ENCODE peak calls at places on chromosome 3, in six cellular contexts. V is IMR-90, X is left lung, D is sigmoid colon, H is GM12865, T is pancreas. U is an unnamed sample.

GRCh38 chr3:171753665-171754408 is 56.4 kb downstream of the PLD1 start:
- DNase-seq in T (no peak), H (peak), V (peak), X (no peak), D (no peak), U (no peak)

GRCh38 chr3:132242790-132243189 is 74.4 kb upstream of the ACP3 start:
- DNase-seq in T (no peak), H (no peak), D (no peak), X (no peak), V (no peak), U (no peak)

GRCh38 chr3:168926426-168926825 is 737.1 kb downstream of the MECOM start:
- DNase-seq in H (no peak), X (no peak), T (no peak), D (no peak), V (no peak), U (no peak)

GRCh38 chr3:61682671-61683408 is 121.5 kb downstream of the PTPRG start:
- DNase-seq in T (no peak), H (no peak), V (peak), D (no peak), X (no peak), U (no peak)

GRCh38 chr3:7144696-7145308 is 283.9 kb downstream of the GRM7 start:
- DNase-seq in H (peak), V (no peak), X (no peak), T (no peak), D (no peak), U (peak)

GRCh38 chr3:142279965-142280590 is 54.7 kb upstream of the GK5 start:
- DNase-seq in T (peak), V (peak), X (no peak), H (peak), D (peak), U (peak)

GRCh38 chr3:27681249-27681748 is 40.8 kb downstream of the EOMES start:
- DNase-seq in T (no peak), X (no peak), D (no peak), V (peak), H (peak), U (peak)

GRCh38 chr3:167740961-167741587 is 5.6 kb downstream of the SERPINI1 start:
- DNase-seq in D (no peak), T (peak), V (peak), H (peak), X (no peak), U (peak)

GRCh38 chr3:8987673-8988655 is 24.7 kb upstream of the RAD18 start:
- DNase-seq in H (peak), D (peak), X (no peak), T (peak), V (peak), U (peak)

GRCh38 chr3:127749787-127750225 is 72.5 kb downstream of the MGLL start:
- DNase-seq in V (no peak), D (no peak), T (no peak), X (no peak), H (peak), U (no peak)

GRCh38 chr3:47410801-47411646 is 30.2 kb downstream of the PTPN23 start:
- DNase-seq in T (no peak), D (peak), V (no peak), X (no peak), H (no peak), U (no peak)

GRCh38 chr3:177977381-177978158 is 558.7 kb upstream of the KCNMB2 start:
- DNase-seq in T (no peak), H (no peak), X (no peak), V (peak), D (no peak), U (no peak)

GRCh38 chr3:186331043-186331442 is 31.0 kb downstream of the DGKG start:
- DNase-seq in X (no peak), T (no peak), H (no peak), D (no peak), V (no peak), U (peak)

GRCh38 chr3:197525706-197526105 is 30.1 kb downstream of the BDH1 start:
- DNase-seq in V (peak), D (no peak), X (peak), H (no peak), T (no peak), U (no peak)

GRCh38 chr3:161081675-161082462 is 23.3 kb downstream of the B3GALNT1 start:
- DNase-seq in D (no peak), V (no peak), X (no peak), T (no peak), H (peak), U (peak)

GRCh38 chr3:13657660-13658435 is 108.9 kb downstream of the FBLN2 start:
- DNase-seq in D (no peak), V (peak), H (peak), X (no peak), T (no peak), U (peak)

GRCh38 chr3:130425484-130425883 is 80.0 kb downstream of the COL6A5 start:
- DNase-seq in H (no peak), V (no peak), D (no peak), X (no peak), T (no peak), U (no peak)

GRCh38 chr3:52245322-52246263 is at the start of gene PPM1M:
- DNase-seq in T (peak), V (peak), X (peak), D (peak), H (peak), U (peak)

GRCh38 chr3:37816271-37816670 is 45.4 kb upstream of the CTDSPL start:
- DNase-seq in V (peak), D (no peak), H (no peak), X (no peak), T (no peak), U (no peak)

GRCh38 chr3:128112406-128112968 is 11.1 kb downstream of the RUVBL1 start:
- DNase-seq in T (no peak), D (no peak), V (peak), H (peak), X (no peak), U (no peak)

GRCh38 chr3:109731639-109732473 is 394.5 kb upstream of the DPPA4 start:
- DNase-seq in V (peak), X (no peak), H (peak), D (no peak), T (peak), U (peak)

GRCh38 chr3:111588527-111588926 is 6.6 kb downstream of the ZBED2 start:
- DNase-seq in D (no peak), X (no peak), T (no peak), H (no peak), V (peak), U (no peak)

GRCh38 chr3:69385033-69385722 is 710 bp downstream of the FRMD4B start:
- DNase-seq in V (no peak), X (no peak), T (no peak), D (no peak), H (no peak), U (no peak)

GRCh38 chr3:188128905-188129304 is 25.1 kb upstream of the LPP start:
- DNase-seq in D (no peak), H (no peak), X (no peak), V (no peak), T (no peak), U (no peak)

GRCh38 chr3:33612641-33613040 is 105.4 kb downstream of the CLASP2 start:
- DNase-seq in D (no peak), V (peak), T (no peak), H (no peak), X (no peak), U (no peak)

GRCh38 chr3:294096-294495 is 97.5 kb downstream of the CHL1 start:
- DNase-seq in T (no peak), V (no peak), X (no peak), H (no peak), D (no peak), U (no peak)

GRCh38 chr3:107988464-107989156 is 102.2 kb downstream of the CD47 start:
- DNase-seq in V (peak), T (no peak), D (no peak), H (no peak), X (peak), U (no peak)

GRCh38 chr3:107884719-107885460 is 205.9 kb downstream of the CD47 start:
- DNase-seq in D (no peak), X (no peak), H (no peak), V (peak), T (no peak), U (no peak)

GRCh38 chr3:141430326-141430725 is 56.5 kb upstream of the RASA2 start:
- DNase-seq in H (no peak), V (no peak), T (no peak), D (no peak), X (no peak), U (no peak)

GRCh38 chr3:16723994-16724393 is 118.8 kb upstream of the DAZL start:
- DNase-seq in T (no peak), V (peak), X (no peak), H (peak), D (no peak), U (no peak)

GRCh38 chr3:64187065-64187959 is 38.0 kb downstream of the PRICKLE2 start:
- DNase-seq in T (peak), D (peak), X (peak), V (peak), H (no peak), U (no peak)

GRCh38 chr3:129504471-129505100 is 23.9 kb upstream of the RHO start:
- DNase-seq in X (no peak), D (no peak), H (no peak), T (no peak), V (no peak), U (no peak)

GRCh38 chr3:12679468-12679867 is 15.6 kb upstream of the RAF1 start:
- DNase-seq in T (no peak), V (peak), H (no peak), X (no peak), D (no peak), U (no peak)

GRCh38 chr3:80187981-80188380 is 420.2 kb upstream of the ROBO1 start:
- DNase-seq in X (no peak), H (no peak), D (no peak), T (no peak), V (no peak), U (no peak)

GRCh38 chr3:55408193-55408826 is 78.8 kb downstream of the WNT5A start:
- DNase-seq in D (no peak), V (peak), H (no peak), T (no peak), X (no peak), U (no peak)

GRCh38 chr3:167084566-167084965 is 295.5 kb downstream of the ZBBX start:
- DNase-seq in V (no peak), H (no peak), T (no peak), D (no peak), X (no peak), U (no peak)

GRCh38 chr3:12898980-12899755 is 57.8 kb upstream of the RPL32 start:
- DNase-seq in X (peak), V (no peak), T (no peak), D (no peak), H (no peak), U (no peak)

GRCh38 chr3:106247902-106248684 is 379.3 kb upstream of the CBLB start:
- DNase-seq in V (peak), H (peak), X (no peak), D (no peak), T (no peak), U (no peak)

GRCh38 chr3:173742491-173742890 is 344.9 kb downstream of the NLGN1 start:
- DNase-seq in X (no peak), T (no peak), D (no peak), V (no peak), H (no peak), U (no peak)

DNA sequence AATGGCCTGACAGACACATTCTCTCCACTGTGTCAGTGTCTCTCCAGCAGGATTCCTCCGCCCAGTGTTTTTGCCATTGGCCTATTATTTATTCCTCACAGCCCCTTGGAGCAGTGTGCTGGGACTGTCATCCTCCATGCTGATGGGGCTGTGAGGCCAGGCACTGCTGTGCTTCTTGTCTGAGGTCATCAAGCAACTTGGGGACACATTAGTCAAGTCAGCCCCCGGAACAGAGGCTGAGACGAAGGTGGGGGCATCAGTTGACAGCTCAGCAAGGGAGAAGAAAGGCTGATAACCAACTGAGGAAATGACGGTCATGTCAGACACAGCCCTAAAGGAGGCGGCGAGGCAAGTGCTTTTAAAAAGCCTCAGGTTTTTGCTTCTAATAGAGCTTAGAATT is 67.3 kb downstream of the XXYLT1 start:
- DNase-seq in V (no peak), T (peak), H (no peak), X (peak), D (peak), U (no peak)
- TF ChIP-seq CTCF in V (no peak), T (no peak), H (no peak), X (no peak), D (no peak), U (no peak)

GRCh38 chr3:143973352-143974021 is 1.9 kb downstream of the DIPK2A start:
- DNase-seq in H (peak), X (no peak), D (no peak), T (peak), V (peak), U (no peak)

GRCh38 chr3:143974181-143974876 is 2.7 kb downstream of the DIPK2A start:
- DNase-seq in X (no peak), V (no peak), D (no peak), H (no peak), T (no peak), U (no peak)

GRCh38 chr3:143977326-143978262 is 6.0 kb downstream of the DIPK2A start:
- DNase-seq in X (no peak), D (no peak), H (peak), T (no peak), V (peak), U (peak)

GRCh38 chr3:143974877-143975238 is 3.2 kb downstream of the DIPK2A start:
- DNase-seq in D (no peak), V (peak), X (no peak), H (no peak), T (no peak), U (no peak)

DNA sequence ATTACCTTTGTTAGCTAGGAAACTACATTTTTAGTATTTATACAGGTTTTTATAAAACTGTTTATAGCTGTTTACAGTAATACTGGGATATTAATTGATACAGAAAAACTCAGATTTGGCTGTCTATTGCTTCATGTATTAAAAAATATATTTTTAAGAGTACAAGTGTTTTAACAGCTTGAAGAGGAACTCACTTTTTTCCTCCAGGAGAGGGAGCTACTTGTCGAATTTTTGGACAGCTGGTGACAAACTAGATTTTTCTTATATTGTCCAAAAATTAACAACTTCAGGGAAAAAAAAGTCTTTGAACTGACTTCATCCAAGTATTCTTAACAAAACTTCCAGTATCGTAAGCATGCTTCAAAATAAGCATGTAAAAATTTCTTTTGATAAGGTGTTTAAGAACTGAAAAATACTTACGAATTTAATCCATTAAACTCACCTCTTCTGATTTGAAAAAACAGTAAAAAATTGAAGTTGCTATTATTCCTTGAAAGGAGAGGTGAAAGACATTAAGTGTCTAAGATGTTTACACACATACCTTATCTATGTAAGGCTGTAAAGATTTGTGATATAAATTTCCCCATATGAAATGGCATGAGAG is 4.0 kb downstream of the DIPK2A start:
- DNase-seq in H (peak), D (no peak), X (no peak), V (peak), T (no peak), U (no peak)
- TF ChIP-seq CTCF in H (peak), D (peak), X (peak), V (peak), T (peak), U (peak)

GRCh38 chr3:57597240-57597972 is at the start of gene ARF4:
- DNase-seq in H (peak), V (peak), X (peak), D (peak), T (peak), U (peak)
- TF ChIP-seq CTCF in H (peak), V (peak), X (no peak), D (no peak), T (no peak), U (peak)

GRCh38 chr3:189833266-189833665 is 202.1 kb downstream of the TP63 start:
- DNase-seq in T (no peak), X (no peak), D (no peak), V (no peak), H (no peak), U (no peak)

GRCh38 chr3:189833996-189834395 is 202.8 kb downstream of the TP63 start:
- DNase-seq in V (no peak), T (no peak), H (no peak), D (no peak), X (no peak), U (no peak)

GRCh38 chr3:189836795-189837194 is 205.6 kb downstream of the TP63 start:
- DNase-seq in V (no peak), T (no peak), X (no peak), H (peak), D (no peak), U (no peak)

GRCh38 chr3:189838291-189838690 is 207.1 kb downstream of the TP63 start:
- DNase-seq in D (no peak), H (no peak), T (no peak), V (no peak), X (no peak), U (no peak)

GRCh38 chr3:189834462-189834861 is 203.3 kb downstream of the TP63 start:
- DNase-seq in X (no peak), V (no peak), H (no peak), T (no peak), D (no peak), U (no peak)
- TF ChIP-seq CTCF in X (no peak), V (no peak), H (no peak), T (no peak), D (no peak), U (no peak)

DNA sequence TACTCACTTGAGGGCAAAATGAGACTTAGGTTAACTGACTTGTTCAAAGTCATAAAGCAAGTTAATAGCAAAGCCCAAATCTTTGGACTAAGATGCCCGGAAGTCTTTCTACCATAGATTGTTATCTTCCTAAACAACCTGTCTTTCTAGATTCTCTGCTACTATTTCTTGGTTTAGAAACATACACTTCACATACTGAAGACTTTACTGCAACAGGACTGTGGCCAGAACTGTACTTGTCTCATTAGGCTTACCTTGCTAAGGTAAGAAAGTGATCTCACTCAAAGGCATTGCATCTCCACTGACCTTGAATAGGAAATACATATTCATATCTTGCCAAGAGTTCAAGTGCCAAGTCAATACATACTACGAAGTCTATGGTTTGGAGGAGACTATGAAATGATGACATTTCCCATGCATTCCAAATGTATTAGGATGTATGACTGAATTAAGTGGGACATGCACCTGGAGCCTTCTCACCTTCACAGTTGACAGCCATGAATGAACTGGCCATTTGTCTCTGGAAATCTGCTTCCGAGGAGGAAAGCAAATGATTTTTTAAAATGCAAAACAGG is 5.0 kb downstream of the ZDHHC3 start:
- DNase-seq in X (no peak), H (no peak), T (no peak), D (no peak), V (no peak), U (no peak)
- TF ChIP-seq CTCF in X (no peak), H (no peak), T (no peak), D (no peak), V (no peak), U (no peak)

GRCh38 chr3:40677321-40677720 is 152.6 kb downstream of the ZNF621 start:
- DNase-seq in X (no peak), V (no peak), D (no peak), H (no peak), T (no peak), U (no peak)

GRCh38 chr3:40679289-40679688 is 154.5 kb downstream of the ZNF621 start:
- DNase-seq in T (no peak), D (no peak), V (no peak), H (peak), X (no peak), U (no peak)

GRCh38 chr3:40677749-40678148 is 153.0 kb downstream of the ZNF621 start:
- DNase-seq in T (no peak), X (no peak), V (no peak), D (no peak), H (no peak), U (no peak)

GRCh38 chr3:40680685-40681657 is 156.2 kb downstream of the ZNF621 start:
- DNase-seq in D (no peak), V (no peak), T (no peak), H (peak), X (no peak), U (no peak)

DNA sequence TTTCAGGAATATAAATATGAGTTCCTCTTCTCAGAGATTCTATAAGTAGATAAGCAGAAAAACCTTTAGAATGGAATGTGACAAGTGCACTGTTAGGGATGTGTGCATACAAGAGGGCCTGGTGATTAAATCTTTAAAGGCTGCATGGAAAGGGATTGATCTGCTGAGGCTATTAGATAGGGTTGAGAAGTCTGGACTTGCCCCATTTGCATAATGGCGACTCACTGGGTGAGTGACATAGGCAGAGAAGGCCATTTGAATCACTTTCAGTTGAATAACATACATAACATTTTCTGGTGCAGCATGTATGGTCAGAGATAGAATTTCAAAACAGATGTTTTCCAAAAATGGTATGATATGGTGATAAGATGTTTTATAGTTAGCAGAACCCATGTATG is 156.9 kb downstream of the ZNF621 start:
- DNase-seq in X (no peak), D (no peak), V (no peak), T (no peak), H (peak), U (no peak)
- TF ChIP-seq CTCF in X (no peak), D (no peak), V (no peak), T (no peak), H (no peak), U (no peak)